ENCODE peak calls at places on chromosome 15, in four cellular contexts. C is GM10248, F is uterus, T is PC-3. D is an unnamed sample.

GRCh38 chr15:38072007-38072506 is 137.6 kb downstream of the TMCO5A start:
- DNase-seq in C (peak), F (no peak), T (no peak), D (no peak)

GRCh38 chr15:60669351-60669750 is 190.4 kb upstream of the ICE2 start:
- DNase-seq in C (no peak), F (no peak), T (no peak), D (no peak)

GRCh38 chr15:94451461-94451860 is 220.1 kb downstream of the MCTP2 start:
- DNase-seq in C (no peak), F (no peak), T (no peak), D (no peak)

GRCh38 chr15:66997212-66997611 is 68.2 kb upstream of the SMAD3 start:
- DNase-seq in C (no peak), F (no peak), T (peak), D (no peak)

GRCh38 chr15:31516459-31516858 is 189.8 kb downstream of the KLF13 start:
- DNase-seq in C (no peak), F (no peak), T (no peak), D (no peak)

GRCh38 chr15:60782316-60782715 is 303.4 kb upstream of the ICE2 start:
- DNase-seq in C (no peak), F (no peak), T (no peak), D (no peak)

GRCh38 chr15:28959326-28959725 is 73.6 kb downstream of the APBA2 start:
- DNase-seq in C (no peak), F (no peak), T (no peak), D (no peak)

GRCh38 chr15:64893481-64894394 is 18.0 kb upstream of the ANKDD1A start:
- DNase-seq in C (peak), F (peak), T (peak), D (peak)

GRCh38 chr15:71069693-71070092 is 45.6 kb upstream of the THSD4 start:
- DNase-seq in C (no peak), F (no peak), T (peak), D (no peak)

GRCh38 chr15:70632981-70633380 is 130.4 kb downstream of the UACA start:
- DNase-seq in C (no peak), F (no peak), T (peak), D (no peak)

GRCh38 chr15:76996526-76997401 is 1.8 kb downstream of the PSTPIP1 start:
- DNase-seq in C (no peak), F (no peak), T (peak), D (no peak)

GRCh38 chr15:29162411-29162810 is 107.2 kb downstream of the NSMCE3 start:
- DNase-seq in C (no peak), F (no peak), T (no peak), D (no peak)

DNA sequence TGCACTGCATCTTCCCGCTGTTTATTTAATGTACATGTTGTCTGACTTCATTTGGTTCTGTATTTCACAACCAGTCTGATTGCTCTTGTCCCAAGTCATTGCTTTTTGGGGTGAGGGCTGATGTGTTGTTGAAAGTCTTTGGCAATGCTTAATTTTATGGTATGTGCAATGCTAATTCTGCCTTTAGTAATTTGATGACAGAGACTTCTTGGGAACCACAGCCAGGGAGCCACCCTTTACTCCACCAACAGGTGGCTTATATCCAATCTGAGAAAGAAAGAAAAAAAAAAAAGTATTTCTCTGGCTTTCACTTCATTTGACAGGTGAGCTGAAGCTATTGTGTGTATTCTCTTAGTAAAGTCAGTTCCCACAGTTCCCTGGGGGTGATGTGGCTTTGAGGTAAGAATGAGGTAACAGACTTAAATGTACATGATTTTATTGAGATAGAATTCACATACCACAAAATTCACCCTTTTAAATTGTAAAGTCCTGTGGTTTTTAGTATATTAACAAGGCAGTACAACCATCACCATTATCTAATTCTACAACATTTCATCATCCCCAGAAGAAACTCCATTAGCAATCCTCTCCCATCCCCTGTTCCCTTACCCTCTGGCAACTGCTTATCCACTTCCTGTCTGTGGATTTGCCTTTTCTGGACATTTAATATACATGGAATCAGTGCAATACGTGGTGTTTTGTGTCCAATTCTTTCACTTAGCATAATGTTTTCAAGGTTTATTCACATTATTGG is 97.3 kb downstream of the SLCO3A1 start:
- DNase-seq in C (no peak), F (no peak), T (no peak), D (no peak)
- TF ChIP-seq CTCF in C (no peak), F (no peak), T (no peak), D (no peak)

GRCh38 chr15:78024883-78025282 is 52.6 kb downstream of the TBC1D2B start:
- DNase-seq in C (no peak), F (no peak), T (no peak), D (no peak)
- TF ChIP-seq CTCF in C (no peak), F (no peak), T (no peak), D (no peak)

GRCh38 chr15:85564686-85565085 is 184.3 kb downstream of the AKAP13 start:
- DNase-seq in C (no peak), F (no peak), T (no peak), D (no peak)
- TF ChIP-seq CTCF in C (no peak), F (no peak), T (no peak), D (no peak)

GRCh38 chr15:97521894-97522293 is 438.6 kb upstream of the ARRDC4 start:
- DNase-seq in C (no peak), F (no peak), T (no peak), D (no peak)
- TF ChIP-seq CTCF in C (no peak), F (no peak), T (no peak), D (no peak)